ENCODE peak calls at places on chromosomes 1 and 21, in eight cellular contexts. One of them, this sample, is unnamed.

GRCh38 chr21:45415943-45416611 is 11.1 kb downstream of the COL18A1 start:
- DNase-seq in CD8-positive, alpha-beta T cell: no peak
- DNase-seq in RWPE1: no peak
- DNase-seq in MCF 10A: no peak
- DNase-seq in right atrium auricular region: no peak
- DNase-seq in GM12878: no peak
- DNase-seq in DND-41: no peak
- DNase-seq in left ventricle myocardium inferior: peak
- DNase-seq in this sample: no peak

GRCh38 chr1:119673171-119673940 is 25.3 kb upstream of the ZNF697 start:
- DNase-seq in CD8-positive, alpha-beta T cell: no peak
- DNase-seq in RWPE1: no peak
- DNase-seq in MCF 10A: no peak
- DNase-seq in right atrium auricular region: no peak
- DNase-seq in GM12878: no peak
- DNase-seq in DND-41: no peak
- DNase-seq in left ventricle myocardium inferior: no peak
- DNase-seq in this sample: no peak

GRCh38 chr1:244653439-244654283 is 735 bp downstream of the DESI2 start:
- DNase-seq in CD8-positive, alpha-beta T cell: no peak
- DNase-seq in RWPE1: peak
- DNase-seq in MCF 10A: peak
- DNase-seq in right atrium auricular region: no peak
- DNase-seq in GM12878: no peak
- DNase-seq in DND-41: no peak
- DNase-seq in left ventricle myocardium inferior: no peak
- DNase-seq in this sample: peak

GRCh38 chr1:180080439-180080838 is 74.2 kb upstream of the QSOX1 start:
- DNase-seq in CD8-positive, alpha-beta T cell: no peak
- DNase-seq in RWPE1: peak
- DNase-seq in MCF 10A: peak
- DNase-seq in right atrium auricular region: no peak
- DNase-seq in GM12878: no peak
- DNase-seq in DND-41: no peak
- DNase-seq in left ventricle myocardium inferior: no peak
- DNase-seq in this sample: no peak

GRCh38 chr1:910881-911721 is 12.6 kb upstream of the SAMD11 start:
- DNase-seq in CD8-positive, alpha-beta T cell: peak
- DNase-seq in RWPE1: peak
- DNase-seq in MCF 10A: peak
- DNase-seq in right atrium auricular region: no peak
- DNase-seq in GM12878: no peak
- DNase-seq in DND-41: no peak
- DNase-seq in left ventricle myocardium inferior: no peak
- DNase-seq in this sample: no peak

GRCh38 chr1:74571875-74572274 is 59.5 kb upstream of the LRRC53 start:
- DNase-seq in CD8-positive, alpha-beta T cell: no peak
- DNase-seq in RWPE1: no peak
- DNase-seq in MCF 10A: no peak
- DNase-seq in right atrium auricular region: no peak
- DNase-seq in GM12878: no peak
- DNase-seq in DND-41: no peak
- DNase-seq in left ventricle myocardium inferior: no peak
- DNase-seq in this sample: no peak

GRCh38 chr1:43799656-43800629 is 92.6 kb downstream of the ST3GAL3 start:
- DNase-seq in CD8-positive, alpha-beta T cell: no peak
- DNase-seq in RWPE1: no peak
- DNase-seq in MCF 10A: no peak
- DNase-seq in right atrium auricular region: no peak
- DNase-seq in GM12878: no peak
- DNase-seq in DND-41: no peak
- DNase-seq in left ventricle myocardium inferior: no peak
- DNase-seq in this sample: no peak

GRCh38 chr1:55334140-55334539 is 119.0 kb upstream of the USP24 start:
- DNase-seq in CD8-positive, alpha-beta T cell: no peak
- DNase-seq in RWPE1: no peak
- DNase-seq in MCF 10A: no peak
- DNase-seq in right atrium auricular region: no peak
- DNase-seq in GM12878: no peak
- DNase-seq in DND-41: no peak
- DNase-seq in left ventricle myocardium inferior: no peak
- DNase-seq in this sample: no peak

GRCh38 chr1:198913667-198914066 is 274.8 kb downstream of the PTPRC start:
- DNase-seq in CD8-positive, alpha-beta T cell: no peak
- DNase-seq in RWPE1: no peak
- DNase-seq in MCF 10A: no peak
- DNase-seq in right atrium auricular region: no peak
- DNase-seq in GM12878: no peak
- DNase-seq in DND-41: no peak
- DNase-seq in left ventricle myocardium inferior: peak
- DNase-seq in this sample: no peak

GRCh38 chr1:201468844-201469644 is at the start of gene PHLDA3:
- DNase-seq in CD8-positive, alpha-beta T cell: no peak
- DNase-seq in RWPE1: peak
- DNase-seq in MCF 10A: peak
- DNase-seq in right atrium auricular region: peak
- DNase-seq in GM12878: no peak
- DNase-seq in DND-41: peak
- DNase-seq in left ventricle myocardium inferior: peak
- DNase-seq in this sample: peak

GRCh38 chr1:64251971-64252370 is 48.5 kb downstream of the UBE2U start:
- DNase-seq in CD8-positive, alpha-beta T cell: no peak
- DNase-seq in RWPE1: no peak
- DNase-seq in MCF 10A: no peak
- DNase-seq in right atrium auricular region: no peak
- DNase-seq in GM12878: no peak
- DNase-seq in DND-41: no peak
- DNase-seq in left ventricle myocardium inferior: no peak
- DNase-seq in this sample: no peak
- TF ChIP-seq CTCF in CD8-positive, alpha-beta T cell: no peak
- TF ChIP-seq CTCF in RWPE1: no peak
- TF ChIP-seq CTCF in MCF 10A: no peak
- TF ChIP-seq CTCF in right atrium auricular region: no peak
- TF ChIP-seq CTCF in GM12878: no peak
- TF ChIP-seq CTCF in DND-41: no peak
- TF ChIP-seq CTCF in left ventricle myocardium inferior: no peak
- TF ChIP-seq CTCF in this sample: no peak

GRCh38 chr1:153365696-153366095 is 8.0 kb downstream of the S100A9 start:
- DNase-seq in CD8-positive, alpha-beta T cell: no peak
- DNase-seq in RWPE1: no peak
- DNase-seq in MCF 10A: no peak
- DNase-seq in right atrium auricular region: peak
- DNase-seq in GM12878: no peak
- DNase-seq in DND-41: no peak
- DNase-seq in left ventricle myocardium inferior: no peak
- DNase-seq in this sample: no peak

GRCh38 chr1:153363641-153364040 is 6.0 kb downstream of the S100A9 start:
- DNase-seq in CD8-positive, alpha-beta T cell: no peak
- DNase-seq in RWPE1: no peak
- DNase-seq in MCF 10A: no peak
- DNase-seq in right atrium auricular region: peak
- DNase-seq in GM12878: no peak
- DNase-seq in DND-41: no peak
- DNase-seq in left ventricle myocardium inferior: no peak
- DNase-seq in this sample: no peak

GRCh38 chr1:153366261-153366660 is 8.6 kb downstream of the S100A9 start:
- DNase-seq in CD8-positive, alpha-beta T cell: no peak
- DNase-seq in RWPE1: no peak
- DNase-seq in MCF 10A: no peak
- DNase-seq in right atrium auricular region: no peak
- DNase-seq in GM12878: no peak
- DNase-seq in DND-41: no peak
- DNase-seq in left ventricle myocardium inferior: no peak
- DNase-seq in this sample: no peak

GRCh38 chr1:153364181-153364580 is 6.5 kb downstream of the S100A9 start:
- DNase-seq in CD8-positive, alpha-beta T cell: no peak
- DNase-seq in RWPE1: no peak
- DNase-seq in MCF 10A: no peak
- DNase-seq in right atrium auricular region: no peak
- DNase-seq in GM12878: no peak
- DNase-seq in DND-41: no peak
- DNase-seq in left ventricle myocardium inferior: no peak
- DNase-seq in this sample: no peak

DNA sequence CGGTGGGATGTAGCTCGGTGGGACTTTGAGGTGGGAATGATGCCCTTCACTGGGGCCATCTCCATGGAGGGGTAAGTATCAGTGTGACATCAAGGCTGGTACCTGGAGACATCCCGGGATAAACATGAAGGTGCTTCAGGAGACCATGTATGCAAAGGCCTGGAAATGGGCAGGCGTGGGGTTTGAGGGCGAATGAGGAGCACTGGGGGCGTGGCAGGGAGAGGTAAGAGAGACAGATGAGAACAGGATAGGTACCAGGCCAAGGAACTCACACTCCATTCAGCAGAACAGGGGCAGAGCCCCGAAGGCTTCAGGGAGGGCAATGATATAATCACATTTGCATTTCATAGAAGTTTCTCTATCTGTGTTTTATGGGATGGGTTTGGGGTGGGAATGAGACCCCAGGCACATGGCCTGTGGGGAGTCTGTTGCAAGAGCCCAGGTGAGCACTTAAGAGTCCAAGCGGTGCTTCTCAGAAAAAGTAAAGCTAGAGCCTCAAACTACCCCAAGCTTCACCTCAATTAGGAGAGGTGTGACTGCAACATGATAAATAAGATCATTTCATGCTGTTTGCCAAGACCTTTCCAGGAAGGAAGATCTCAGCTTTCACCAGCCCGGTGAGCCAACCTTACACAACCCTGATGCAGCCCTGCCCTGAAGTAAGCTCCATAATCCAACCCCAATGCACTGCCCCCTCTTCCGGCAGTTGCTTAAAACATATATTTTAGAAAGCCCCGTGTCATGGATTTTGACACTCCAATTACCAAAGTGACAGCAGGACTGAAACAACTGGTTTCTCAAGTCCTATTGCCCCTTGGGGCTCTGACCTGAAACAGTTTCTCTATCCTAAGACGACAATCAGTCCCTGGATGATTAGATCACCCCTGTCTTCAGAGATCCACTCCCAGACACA is 7.4 kb downstream of the S100A9 start:
- DNase-seq in CD8-positive, alpha-beta T cell: no peak
- DNase-seq in RWPE1: peak
- DNase-seq in MCF 10A: peak
- DNase-seq in right atrium auricular region: peak
- DNase-seq in GM12878: no peak
- DNase-seq in DND-41: no peak
- DNase-seq in left ventricle myocardium inferior: no peak
- DNase-seq in this sample: no peak
- TF ChIP-seq CTCF in CD8-positive, alpha-beta T cell: no peak
- TF ChIP-seq CTCF in RWPE1: no peak
- TF ChIP-seq CTCF in MCF 10A: no peak
- TF ChIP-seq CTCF in right atrium auricular region: no peak
- TF ChIP-seq CTCF in GM12878: no peak
- TF ChIP-seq CTCF in DND-41: no peak
- TF ChIP-seq CTCF in left ventricle myocardium inferior: no peak
- TF ChIP-seq CTCF in this sample: no peak

DNA sequence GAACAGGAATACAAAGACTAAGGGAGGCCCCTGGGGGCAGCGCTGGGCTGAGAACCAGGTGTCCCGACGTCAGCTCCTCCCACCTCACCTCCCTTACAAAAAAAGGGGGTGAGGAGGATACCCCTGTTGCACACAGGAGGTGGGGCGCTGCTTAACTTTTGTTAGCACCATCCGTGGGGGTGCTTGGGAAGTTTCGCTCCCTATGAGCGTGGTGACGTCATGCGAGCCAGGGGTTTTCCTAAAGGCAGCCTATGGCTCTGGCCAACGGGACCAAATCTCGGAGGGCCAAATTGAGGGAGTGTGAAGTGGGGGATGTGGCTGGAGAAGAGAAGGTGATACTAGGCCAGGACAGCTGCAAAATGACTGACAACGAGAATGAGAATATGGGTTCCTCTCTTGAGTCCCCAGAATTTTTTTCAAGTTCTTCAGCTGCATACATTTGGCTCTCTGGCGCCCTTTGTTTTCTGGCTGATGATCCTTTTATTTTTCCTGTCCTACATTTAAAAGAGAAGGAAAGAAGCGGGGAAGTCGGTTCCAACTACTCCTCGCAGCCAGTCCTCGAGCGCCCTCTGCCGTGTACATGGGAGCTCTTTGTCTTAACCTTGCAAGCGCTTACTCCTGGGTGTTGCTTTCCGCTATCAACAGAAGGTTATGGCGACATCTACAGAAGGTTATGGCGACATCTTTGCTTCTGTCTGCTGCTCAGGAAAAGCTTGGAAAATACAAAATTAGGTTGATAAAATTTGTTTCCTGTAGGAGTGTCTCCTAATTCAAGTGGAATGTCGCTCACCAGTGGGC is 48.0 kb upstream of the ZC3H11B start:
- DNase-seq in CD8-positive, alpha-beta T cell: no peak
- DNase-seq in RWPE1: peak
- DNase-seq in MCF 10A: peak
- DNase-seq in right atrium auricular region: peak
- DNase-seq in GM12878: peak
- DNase-seq in DND-41: no peak
- DNase-seq in left ventricle myocardium inferior: peak
- DNase-seq in this sample: peak
- TF ChIP-seq CTCF in CD8-positive, alpha-beta T cell: no peak
- TF ChIP-seq CTCF in RWPE1: peak
- TF ChIP-seq CTCF in MCF 10A: peak
- TF ChIP-seq CTCF in right atrium auricular region: peak
- TF ChIP-seq CTCF in GM12878: peak
- TF ChIP-seq CTCF in DND-41: no peak
- TF ChIP-seq CTCF in left ventricle myocardium inferior: peak
- TF ChIP-seq CTCF in this sample: peak

GRCh38 chr1:18109756-18110597 is 2.4 kb downstream of the IGSF21 start:
- DNase-seq in CD8-positive, alpha-beta T cell: no peak
- DNase-seq in RWPE1: no peak
- DNase-seq in MCF 10A: no peak
- DNase-seq in right atrium auricular region: no peak
- DNase-seq in GM12878: no peak
- DNase-seq in DND-41: no peak
- DNase-seq in left ventricle myocardium inferior: peak
- DNase-seq in this sample: peak
- TF ChIP-seq CTCF in CD8-positive, alpha-beta T cell: no peak
- TF ChIP-seq CTCF in RWPE1: no peak
- TF ChIP-seq CTCF in MCF 10A: peak
- TF ChIP-seq CTCF in right atrium auricular region: no peak
- TF ChIP-seq CTCF in GM12878: peak
- TF ChIP-seq CTCF in DND-41: no peak
- TF ChIP-seq CTCF in left ventricle myocardium inferior: peak
- TF ChIP-seq CTCF in this sample: peak

GRCh38 chr1:223820515-223820858 is 25.3 kb downstream of the TP53BP2 start:
- DNase-seq in CD8-positive, alpha-beta T cell: no peak
- DNase-seq in RWPE1: no peak
- DNase-seq in MCF 10A: no peak
- DNase-seq in right atrium auricular region: no peak
- DNase-seq in GM12878: no peak
- DNase-seq in DND-41: no peak
- DNase-seq in left ventricle myocardium inferior: no peak
- DNase-seq in this sample: no peak
- TF ChIP-seq CTCF in CD8-positive, alpha-beta T cell: no peak
- TF ChIP-seq CTCF in RWPE1: no peak
- TF ChIP-seq CTCF in MCF 10A: no peak
- TF ChIP-seq CTCF in right atrium auricular region: no peak
- TF ChIP-seq CTCF in GM12878: no peak
- TF ChIP-seq CTCF in DND-41: no peak
- TF ChIP-seq CTCF in left ventricle myocardium inferior: no peak
- TF ChIP-seq CTCF in this sample: no peak

DNA sequence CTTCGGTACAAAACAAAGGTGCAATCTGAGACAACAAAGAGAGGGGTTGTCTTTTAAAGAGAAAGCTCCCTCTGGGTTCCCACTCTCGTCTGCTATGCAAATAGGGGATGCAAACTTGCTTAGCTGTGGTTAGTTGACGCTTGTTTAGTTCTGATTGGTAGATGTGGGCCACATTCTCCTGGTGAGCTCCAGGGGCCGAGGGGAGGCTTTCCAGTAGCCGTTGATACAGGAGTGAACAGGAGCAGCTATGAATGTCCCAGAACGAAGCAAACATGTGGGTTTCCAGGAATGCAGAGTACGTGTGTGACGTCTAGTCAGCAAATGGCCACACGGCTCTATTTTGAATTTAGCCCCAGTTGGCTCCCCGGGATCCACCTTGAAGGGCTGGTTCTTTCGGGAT is 14.7 kb downstream of the TFF2 start:
- DNase-seq in CD8-positive, alpha-beta T cell: no peak
- DNase-seq in RWPE1: no peak
- DNase-seq in MCF 10A: peak
- DNase-seq in right atrium auricular region: no peak
- DNase-seq in GM12878: no peak
- DNase-seq in DND-41: no peak
- DNase-seq in left ventricle myocardium inferior: no peak
- DNase-seq in this sample: no peak
- TF ChIP-seq CTCF in CD8-positive, alpha-beta T cell: no peak
- TF ChIP-seq CTCF in RWPE1: no peak
- TF ChIP-seq CTCF in MCF 10A: no peak
- TF ChIP-seq CTCF in right atrium auricular region: no peak
- TF ChIP-seq CTCF in GM12878: no peak
- TF ChIP-seq CTCF in DND-41: no peak
- TF ChIP-seq CTCF in left ventricle myocardium inferior: no peak
- TF ChIP-seq CTCF in this sample: no peak

This sample was measured in testis.